ENCODE peak calls at places on chromosomes 3 and 15, in eight cellular contexts. F is left colon, M is Daoy, K is prostate gland, C is glutamatergic neuron, P is mesenchymal stem cell, S is GM23248, I is fibroblast of pulmonary artery. L is an unnamed sample.

GRCh38 chr3:52742418-52743041 is 28.2 kb downstream of the NEK4 start:
- DNase-seq in F (no peak), M (peak), K (no peak), C (no peak), P (peak), S (peak), I (peak), L (no peak)

GRCh38 chr3:125350597-125350996 is 24.5 kb downstream of the ZNF148 start:
- DNase-seq in F (no peak), M (no peak), K (no peak), C (no peak), P (no peak), S (no peak), I (no peak), L (no peak)

GRCh38 chr3:12270976-12271375 is 17.9 kb upstream of the PPARG start:
- DNase-seq in F (no peak), M (no peak), K (no peak), C (no peak), P (no peak), S (no peak), I (no peak), L (no peak)

GRCh38 chr3:13853978-13854296 is 25.9 kb downstream of the WNT7A start:
- DNase-seq in F (no peak), M (peak), K (no peak), C (no peak), P (no peak), S (no peak), I (no peak), L (no peak)

GRCh38 chr3:189701934-189702693 is 70.9 kb downstream of the TP63 start:
- DNase-seq in F (no peak), M (no peak), K (no peak), C (no peak), P (no peak), S (no peak), I (no peak), L (no peak)

GRCh38 chr3:32410367-32411246 is 19.0 kb downstream of the CMTM7 start:
- DNase-seq in F (no peak), M (no peak), K (no peak), C (no peak), P (no peak), S (no peak), I (no peak), L (no peak)

GRCh38 chr15:59689626-59690236 is 611 bp upstream of the BNIP2 start:
- DNase-seq in F (peak), M (peak), K (peak), C (peak), P (peak), S (peak), I (peak), L (peak)

GRCh38 chr3:32455609-32456428 is 46.8 kb downstream of the CMTM6 start:
- DNase-seq in F (no peak), M (no peak), K (no peak), C (no peak), P (no peak), S (no peak), I (no peak), L (no peak)

GRCh38 chr3:128559486-128560225 is 66.7 kb upstream of the GATA2 start:
- DNase-seq in F (no peak), M (no peak), K (no peak), C (no peak), P (no peak), S (no peak), I (no peak), L (no peak)

GRCh38 chr3:10263549-10264363 is 15.5 kb downstream of the TATDN2 start:
- DNase-seq in F (no peak), M (peak), K (no peak), C (peak), P (peak), S (peak), I (peak), L (peak)

GRCh38 chr3:195558602-195559001 is 15.5 kb upstream of the PPP1R2 start:
- DNase-seq in F (peak), M (peak), K (no peak), C (no peak), P (no peak), S (peak), I (peak), L (peak)

GRCh38 chr3:58167431-58168351 is 43.1 kb downstream of the DNASE1L3 start:
- DNase-seq in F (peak), M (peak), K (peak), C (peak), P (peak), S (peak), I (peak), L (peak)

GRCh38 chr3:178260887-178261286 is 275.3 kb upstream of the KCNMB2 start:
- DNase-seq in F (no peak), M (no peak), K (no peak), C (no peak), P (peak), S (no peak), I (no peak), L (no peak)

GRCh38 chr3:113264249-113264648 is 52.9 kb downstream of the BOC start:
- DNase-seq in F (peak), M (no peak), K (peak), C (peak), P (no peak), S (no peak), I (no peak), L (no peak)

GRCh38 chr3:148604270-148605085 is 93.2 kb upstream of the AGTR1 start:
- DNase-seq in F (no peak), M (no peak), K (no peak), C (no peak), P (no peak), S (peak), I (peak), L (no peak)

GRCh38 chr3:8885806-8886205 is 77.5 kb downstream of the RAD18 start:
- DNase-seq in F (no peak), M (no peak), K (no peak), C (no peak), P (peak), S (peak), I (no peak), L (no peak)

GRCh38 chr15:82317091-82317489 is 32.2 kb downstream of the GOLGA6L10 start:
- DNase-seq in F (no peak), M (no peak), K (no peak), C (no peak), P (no peak), S (no peak), I (no peak), L (no peak)

GRCh38 chr15:51874751-51875644 is 45.5 kb downstream of the TMOD3 start:
- DNase-seq in F (peak), M (peak), K (no peak), C (no peak), P (peak), S (peak), I (peak), L (no peak)

GRCh38 chr15:61157933-61158332 is 71.2 kb downstream of the RORA start:
- DNase-seq in F (peak), M (no peak), K (no peak), C (no peak), P (no peak), S (peak), I (peak), L (no peak)

L was measured in CD8-positive, alpha-beta T cell.